ENCODE peak calls at places on chromosomes 12 and 14, in four cellular contexts. One of them, this sample, is unnamed.

GRCh38 chr12:3744216-3744883 is 8.6 kb downstream of the CRACR2A start:
- DNase-seq in GM12878: no peak
- DNase-seq in mammary epithelial cell: no peak
- DNase-seq in HepG2: no peak
- DNase-seq in this sample: peak

GRCh38 chr12:68180792-68181744 is 21.5 kb upstream of the IFNG start:
- DNase-seq in GM12878: no peak
- DNase-seq in mammary epithelial cell: no peak
- DNase-seq in HepG2: no peak
- DNase-seq in this sample: no peak

GRCh38 chr12:71299541-71300376 is 139.8 kb upstream of the LGR5 start:
- DNase-seq in GM12878: no peak
- DNase-seq in mammary epithelial cell: peak
- DNase-seq in HepG2: no peak
- DNase-seq in this sample: no peak

GRCh38 chr12:110249105-110249504 is 31.9 kb upstream of the ATP2A2 start:
- DNase-seq in GM12878: no peak
- DNase-seq in mammary epithelial cell: no peak
- DNase-seq in HepG2: no peak
- DNase-seq in this sample: peak

GRCh38 chr14:90608925-90609324 is 207.3 kb downstream of the TTC7B start:
- DNase-seq in GM12878: no peak
- DNase-seq in mammary epithelial cell: no peak
- DNase-seq in HepG2: no peak
- DNase-seq in this sample: no peak

GRCh38 chr12:6965714-6966113 is 4.8 kb downstream of the PHB2 start:
- DNase-seq in GM12878: no peak
- DNase-seq in mammary epithelial cell: no peak
- DNase-seq in HepG2: no peak
- DNase-seq in this sample: no peak

GRCh38 chr12:82685721-82686222 is 934 bp upstream of the TMTC2 start:
- DNase-seq in GM12878: peak
- DNase-seq in mammary epithelial cell: peak
- DNase-seq in HepG2: peak
- DNase-seq in this sample: peak

GRCh38 chr12:8644345-8645248 is 18.0 kb downstream of the MFAP5 start:
- DNase-seq in GM12878: peak
- DNase-seq in mammary epithelial cell: peak
- DNase-seq in HepG2: no peak
- DNase-seq in this sample: no peak

GRCh38 chr12:27785882-27786570 is 6.0 kb upstream of the MANSC4 start:
- DNase-seq in GM12878: no peak
- DNase-seq in mammary epithelial cell: peak
- DNase-seq in HepG2: no peak
- DNase-seq in this sample: no peak

GRCh38 chr14:58722433-58722832 is 84.7 kb downstream of the DACT1 start:
- DNase-seq in GM12878: no peak
- DNase-seq in mammary epithelial cell: no peak
- DNase-seq in HepG2: no peak
- DNase-seq in this sample: no peak

GRCh38 chr12:76085159-76085868 is 829 bp upstream of the NAP1L1 start:
- DNase-seq in GM12878: no peak
- DNase-seq in mammary epithelial cell: peak
- DNase-seq in HepG2: no peak
- DNase-seq in this sample: no peak

GRCh38 chr12:15979096-15980091 is 68.3 kb downstream of the DERA start:
- DNase-seq in GM12878: no peak
- DNase-seq in mammary epithelial cell: peak
- DNase-seq in HepG2: peak
- DNase-seq in this sample: peak

GRCh38 chr12:109288571-109288970 is 20.5 kb downstream of the FOXN4 start:
- DNase-seq in GM12878: no peak
- DNase-seq in mammary epithelial cell: no peak
- DNase-seq in HepG2: no peak
- DNase-seq in this sample: no peak

GRCh38 chr14:84496677-84497076 is 1033.3 kb upstream of the FLRT2 start:
- DNase-seq in GM12878: no peak
- DNase-seq in mammary epithelial cell: no peak
- DNase-seq in HepG2: no peak
- DNase-seq in this sample: no peak

GRCh38 chr12:77696183-77696582 is 134.5 kb upstream of the NAV3 start:
- DNase-seq in GM12878: no peak
- DNase-seq in mammary epithelial cell: no peak
- DNase-seq in HepG2: no peak
- DNase-seq in this sample: no peak

GRCh38 chr14:92726135-92726932 is 22.1 kb downstream of the LGMN start:
- DNase-seq in GM12878: no peak
- DNase-seq in mammary epithelial cell: peak
- DNase-seq in HepG2: no peak
- DNase-seq in this sample: no peak

GRCh38 chr14:45610303-45610702 is 357.3 kb upstream of the MIS18BP1 start:
- DNase-seq in GM12878: no peak
- DNase-seq in mammary epithelial cell: peak
- DNase-seq in HepG2: no peak
- DNase-seq in this sample: no peak

GRCh38 chr14:63781686-63782085 is 53.8 kb upstream of the SGPP1 start:
- DNase-seq in GM12878: no peak
- DNase-seq in mammary epithelial cell: no peak
- DNase-seq in HepG2: peak
- DNase-seq in this sample: no peak

GRCh38 chr12:67692135-67692534 is 43.6 kb downstream of the DYRK2 start:
- DNase-seq in GM12878: no peak
- DNase-seq in mammary epithelial cell: no peak
- DNase-seq in HepG2: no peak
- DNase-seq in this sample: no peak

GRCh38 chr12:9820281-9820930 is 6.9 kb upstream of the KLRF1 start:
- DNase-seq in GM12878: no peak
- DNase-seq in mammary epithelial cell: no peak
- DNase-seq in HepG2: no peak
- DNase-seq in this sample: no peak

GRCh38 chr12:2376855-2377657 is 324.3 kb downstream of the CACNA1C start:
- DNase-seq in GM12878: no peak
- DNase-seq in mammary epithelial cell: no peak
- DNase-seq in HepG2: no peak
- DNase-seq in this sample: peak

GRCh38 chr14:102916347-102917055 is 6.0 kb upstream of the AMN start:
- DNase-seq in GM12878: no peak
- DNase-seq in mammary epithelial cell: no peak
- DNase-seq in HepG2: no peak
- DNase-seq in this sample: no peak

GRCh38 chr12:52081263-52081733 is 1.8 kb downstream of the SMIM41 start:
- DNase-seq in GM12878: no peak
- DNase-seq in mammary epithelial cell: no peak
- DNase-seq in HepG2: no peak
- DNase-seq in this sample: no peak

GRCh38 chr12:23954332-23954731 is 4.9 kb upstream of the SOX5 start:
- DNase-seq in GM12878: no peak
- DNase-seq in mammary epithelial cell: no peak
- DNase-seq in HepG2: no peak
- DNase-seq in this sample: no peak

GRCh38 chr12:25591132-25591531 is 38.0 kb upstream of the LMNTD1 start:
- DNase-seq in GM12878: no peak
- DNase-seq in mammary epithelial cell: no peak
- DNase-seq in HepG2: no peak
- DNase-seq in this sample: peak

GRCh38 chr12:67698711-67699603 is 50.4 kb downstream of the DYRK2 start:
- DNase-seq in GM12878: peak
- DNase-seq in mammary epithelial cell: peak
- DNase-seq in HepG2: no peak
- DNase-seq in this sample: no peak

DNA sequence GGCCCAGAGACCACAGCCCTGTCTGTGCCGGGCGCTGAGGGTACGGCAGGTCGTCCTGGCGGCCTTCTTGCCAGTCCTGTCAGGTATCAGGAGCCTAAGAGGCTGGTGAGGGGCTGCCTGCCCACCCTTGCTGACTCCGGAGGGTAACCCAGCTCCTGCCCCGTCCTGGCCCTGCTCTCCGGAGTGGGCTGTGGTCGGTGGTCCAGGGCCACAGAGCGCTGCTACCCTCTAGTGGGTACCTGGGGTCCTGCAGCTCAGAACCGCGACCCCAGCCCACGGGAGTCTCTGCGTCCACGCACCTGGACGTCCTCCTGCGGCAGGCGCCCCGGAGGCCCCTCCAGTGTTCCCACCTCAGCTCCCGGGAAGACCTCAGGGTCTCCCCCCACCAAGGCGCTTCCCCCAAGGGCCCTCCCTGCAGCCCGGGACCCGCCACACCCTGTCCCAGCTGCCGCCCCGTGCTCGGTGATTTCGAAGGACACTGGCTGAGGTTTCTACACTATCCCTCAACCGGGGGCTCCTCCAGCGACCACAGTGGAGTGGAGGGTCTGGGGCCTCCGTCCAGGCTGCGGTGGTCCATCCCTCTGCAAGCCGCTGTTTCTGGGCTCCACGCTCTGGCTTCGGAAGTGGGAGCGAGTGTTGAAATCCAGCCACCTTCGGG is 75.9 kb upstream of the FBRSL1 start:
- DNase-seq in GM12878: no peak
- DNase-seq in mammary epithelial cell: no peak
- DNase-seq in HepG2: no peak
- DNase-seq in this sample: no peak
- TF ChIP-seq CTCF in GM12878: peak
- TF ChIP-seq CTCF in mammary epithelial cell: peak
- TF ChIP-seq CTCF in HepG2: peak
- TF ChIP-seq CTCF in this sample: peak

DNA sequence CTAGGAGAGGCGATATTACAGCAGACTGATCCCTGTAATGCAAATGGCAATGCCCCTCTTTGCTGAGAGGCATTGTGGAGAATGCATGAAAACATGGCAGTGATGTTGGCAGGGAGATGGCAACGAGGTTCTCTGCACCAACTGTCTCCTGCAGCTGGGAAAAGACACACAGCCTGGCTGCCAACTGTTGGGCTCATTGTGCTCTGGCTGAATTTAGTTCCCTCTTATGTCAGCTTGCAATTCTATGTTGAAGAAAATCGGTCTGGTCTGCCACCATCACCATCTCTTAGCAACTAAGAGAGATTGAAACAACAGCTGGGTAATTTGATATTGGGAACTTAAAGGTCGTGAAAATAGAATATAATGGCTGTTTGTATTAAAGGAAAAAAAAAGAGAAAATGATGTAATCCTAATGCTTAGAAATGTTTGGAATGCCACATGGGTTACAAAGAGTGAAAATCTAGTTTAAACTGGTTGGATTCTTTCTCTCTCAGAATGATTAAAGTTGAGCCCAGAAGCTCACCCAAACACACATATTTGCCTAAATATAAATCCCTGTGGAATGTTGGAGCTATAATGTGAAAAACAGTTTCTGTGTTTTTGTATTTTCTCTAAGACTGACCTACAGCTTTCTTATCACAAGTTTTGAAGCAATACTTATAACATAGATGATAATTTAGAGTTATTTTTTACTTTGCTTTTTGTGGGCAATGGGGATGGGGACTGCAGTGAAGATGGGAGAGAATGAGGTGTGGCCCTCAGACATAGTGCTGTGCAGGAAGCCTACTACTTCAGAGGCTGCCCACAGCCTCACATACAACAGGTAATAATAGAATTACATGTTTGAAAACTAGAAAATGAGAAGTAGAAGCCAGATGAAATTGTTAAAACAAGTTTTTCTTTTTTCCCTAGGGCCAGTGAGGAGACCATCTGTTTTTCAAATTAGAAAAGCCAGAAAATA is 143.7 kb downstream of the AKAP6 start:
- DNase-seq in GM12878: no peak
- DNase-seq in mammary epithelial cell: peak
- DNase-seq in HepG2: peak
- DNase-seq in this sample: no peak
- H2AFZ ChIP-seq in GM12878: no peak
- H2AFZ ChIP-seq in mammary epithelial cell: peak
- H2AFZ ChIP-seq in HepG2: no peak
- H2AFZ ChIP-seq in this sample: no peak

GRCh38 chr14:79659995-79660975 is 551.0 kb downstream of the DIO2 start:
- DNase-seq in GM12878: peak
- DNase-seq in mammary epithelial cell: no peak
- DNase-seq in HepG2: no peak
- DNase-seq in this sample: no peak

GRCh38 chr14:79656496-79656895 is 554.8 kb downstream of the DIO2 start:
- DNase-seq in GM12878: no peak
- DNase-seq in mammary epithelial cell: no peak
- DNase-seq in HepG2: no peak
- DNase-seq in this sample: no peak

GRCh38 chr14:79656086-79656485 is 555.2 kb downstream of the DIO2 start:
- DNase-seq in GM12878: no peak
- DNase-seq in mammary epithelial cell: no peak
- DNase-seq in HepG2: no peak
- DNase-seq in this sample: no peak

GRCh38 chr14:79661762-79662161 is 549.5 kb downstream of the DIO2 start:
- DNase-seq in GM12878: no peak
- DNase-seq in mammary epithelial cell: no peak
- DNase-seq in HepG2: no peak
- DNase-seq in this sample: no peak

DNA sequence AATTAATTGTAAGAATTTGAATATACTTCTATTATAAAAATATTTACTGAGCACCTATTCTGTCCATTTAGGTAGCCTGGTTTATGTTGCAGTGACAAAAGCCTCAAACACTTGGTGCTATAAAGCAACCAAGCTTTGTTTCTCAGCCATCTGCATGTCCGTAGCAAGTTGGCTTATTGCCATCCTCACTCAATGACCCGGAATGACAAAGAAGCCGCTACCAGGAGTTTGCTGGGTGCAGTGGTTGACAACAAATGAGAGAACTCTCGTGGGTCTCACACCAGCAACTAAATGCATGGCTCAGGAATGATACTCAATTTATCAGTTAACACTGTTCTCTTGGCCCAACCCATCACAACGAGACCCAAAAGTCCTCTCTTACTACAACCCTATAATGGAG is 553.1 kb downstream of the DIO2 start:
- DNase-seq in GM12878: no peak
- DNase-seq in mammary epithelial cell: no peak
- DNase-seq in HepG2: no peak
- DNase-seq in this sample: no peak
- TF ChIP-seq CTCF in GM12878: no peak
- TF ChIP-seq CTCF in mammary epithelial cell: no peak
- TF ChIP-seq CTCF in HepG2: no peak
- TF ChIP-seq CTCF in this sample: no peak

DNA sequence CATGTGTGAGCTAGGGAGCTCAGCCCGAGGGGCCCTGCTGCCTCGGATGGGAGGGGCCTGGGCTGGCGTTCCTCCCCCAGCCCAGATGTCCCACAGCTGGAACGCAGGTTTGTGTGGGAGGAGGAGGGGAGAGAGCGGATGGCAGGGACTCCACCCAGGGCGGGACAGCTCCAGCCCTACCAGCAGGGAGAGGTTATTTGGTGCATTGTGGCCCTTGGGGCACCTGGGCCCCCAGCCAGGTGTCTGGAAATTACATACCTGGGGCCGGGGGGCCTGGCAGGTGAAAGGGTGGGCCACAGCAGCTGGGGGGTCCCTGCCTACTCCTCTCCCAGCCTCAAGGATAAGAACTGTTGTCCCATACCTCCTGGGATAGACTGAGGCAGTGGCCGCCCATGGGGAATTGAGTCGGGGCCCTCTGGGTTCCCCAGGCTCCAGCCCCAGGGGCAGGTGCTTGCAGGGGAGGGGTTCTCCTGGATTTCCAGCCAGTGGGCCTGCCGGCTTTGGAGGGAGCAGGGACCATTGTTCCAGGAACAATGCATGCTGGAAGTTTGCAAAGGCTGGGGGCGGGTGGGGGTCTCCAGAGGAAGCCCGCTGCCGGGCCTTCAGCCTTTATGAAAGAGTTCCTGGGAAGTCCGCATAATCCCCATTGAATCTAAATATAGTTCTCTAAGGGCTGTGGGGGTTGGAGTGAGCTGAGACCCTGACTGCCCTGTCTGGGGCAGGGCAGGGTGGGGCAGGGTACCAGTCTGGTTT is 1.2 kb downstream of the KIF26A start:
- DNase-seq in GM12878: no peak
- DNase-seq in mammary epithelial cell: no peak
- DNase-seq in HepG2: no peak
- DNase-seq in this sample: peak
- H2AFZ ChIP-seq in GM12878: no peak
- H2AFZ ChIP-seq in mammary epithelial cell: no peak
- H2AFZ ChIP-seq in HepG2: no peak
- H2AFZ ChIP-seq in this sample: no peak